ENCODE peak calls at places on chromosomes 2 and 18, in four cellular contexts. O is GM12878, Z is SK-N-SH, Q is HCT116. C is an unnamed sample.

GRCh38 chr18:40485318-40485717 is 1469.7 kb upstream of the PIK3C3 start:
- DNase-seq in Z (no peak), Q (no peak), O (no peak), C (no peak)

GRCh38 chr18:45254683-45255082 is 360.6 kb upstream of the SLC14A2 start:
- DNase-seq in Z (no peak), Q (no peak), O (no peak), C (no peak)

GRCh38 chr2:56167616-56168015 is 16.2 kb upstream of the CCDC85A start:
- DNase-seq in O (no peak), Z (no peak), Q (no peak), C (no peak)

GRCh38 chr2:168290391-168290790 is 43.0 kb upstream of the STK39 start:
- DNase-seq in Z (no peak), Q (no peak), O (no peak), C (no peak)

GRCh38 chr18:46842583-46842982 is 74.7 kb downstream of the PIAS2 start:
- DNase-seq in O (no peak), Z (no peak), Q (no peak), C (no peak)

GRCh38 chr2:196338440-196338839 is 167.1 kb upstream of the STK17B start:
- DNase-seq in Z (no peak), Q (no peak), O (no peak), C (no peak)

GRCh38 chr2:71939588-71940535 is 207.8 kb downstream of the CYP26B1 start:
- DNase-seq in Z (no peak), O (no peak), Q (no peak), C (no peak)

GRCh38 chr2:224127871-224128501 is 88.9 kb upstream of the SERPINE2 start:
- DNase-seq in Q (no peak), Z (no peak), O (no peak), C (no peak)

GRCh38 chr18:50179465-50179864 is 15.5 kb downstream of the MYO5B start:
- DNase-seq in O (no peak), Z (no peak), Q (no peak), C (no peak)

GRCh38 chr2:182594286-182594685 is 121.8 kb upstream of the DNAJC10 start:
- DNase-seq in O (no peak), Z (no peak), Q (no peak), C (no peak)

GRCh38 chr2:136052374-136053362 is 65.3 kb downstream of the CXCR4 start:
- DNase-seq in Z (no peak), O (no peak), Q (no peak), C (no peak)

GRCh38 chr18:21115519-21116411 is 4.2 kb upstream of the ROCK1 start:
- DNase-seq in Q (no peak), O (no peak), Z (no peak), C (no peak)

GRCh38 chr2:128180031-128180430 is 89.0 kb downstream of the UGGT1 start:
- DNase-seq in O (no peak), Q (no peak), Z (no peak), C (no peak)

GRCh38 chr2:106542730-106543359 is 55.7 kb downstream of the CD8B2 start:
- DNase-seq in Q (peak; percentile 55), Z (peak; percentile 88), O (peak; percentile 5), C (peak; percentile 39)

GRCh38 chr2:212030709-212031108 is 507.9 kb downstream of the ERBB4 start:
- DNase-seq in Q (no peak), O (no peak), Z (no peak), C (no peak)

GRCh38 chr18:5466256-5466655 is 77.5 kb downstream of the EPB41L3 start:
- DNase-seq in Z (no peak), O (no peak), Q (no peak), C (no peak)

GRCh38 chr2:30115141-30115980 is 31.4 kb upstream of the YPEL5 start:
- DNase-seq in Q (peak; percentile 76), Z (peak; percentile 86), O (peak; percentile 20), C (peak; percentile 85)

GRCh38 chr2:127562930-127563329 is 27.4 kb downstream of the MYO7B start:
- DNase-seq in Q (no peak), O (no peak), Z (no peak), C (no peak)

GRCh38 chr2:45651415-45652089 is at the start of gene PRKCE:
- DNase-seq in O (no peak), Z (peak; percentile 91), Q (no peak), C (no peak)

GRCh38 chr2:176652300-176653182 is 383.3 kb downstream of the MTX2 start:
- DNase-seq in Q (peak; percentile 39), Z (peak; percentile 42), O (no peak), C (no peak)

GRCh38 chr2:49643149-49643548 is 488.8 kb upstream of the FSHR start:
- DNase-seq in Z (no peak), Q (no peak), O (no peak), C (no peak)

GRCh38 chr18:21851327-21851961 is 110.9 kb downstream of the MIB1 start:
- DNase-seq in Q (no peak), O (no peak), Z (peak; percentile 23), C (no peak)

GRCh38 chr2:140023291-140023690 is 1243.1 kb upstream of the NXPH2 start:
- DNase-seq in Q (no peak), O (no peak), Z (no peak), C (no peak)

GRCh38 chr2:20190862-20191713 is 33.8 kb downstream of the SDC1 start:
- DNase-seq in Q (no peak), O (no peak), Z (no peak), C (no peak)

GRCh38 chr2:184370954-184371353 is 227.4 kb upstream of the ZNF804A start:
- DNase-seq in O (no peak), Q (no peak), Z (no peak), C (no peak)

GRCh38 chr2:176171331-176172006 is 14.4 kb downstream of the HOXD3 start:
- DNase-seq in O (no peak), Z (no peak), Q (no peak), C (no peak)

GRCh38 chr2:99852376-99852934 is 289.9 kb downstream of the AFF3 start:
- DNase-seq in O (no peak), Q (no peak), Z (no peak), C (no peak)

GRCh38 chr2:47195149-47195548 is 40.0 kb upstream of the STPG4 start:
- DNase-seq in Q (no peak), Z (no peak), O (no peak), C (no peak)
- TF ChIP-seq CTCF in Q (peak; percentile 13), Z (peak; percentile 27), O (no peak), C (no peak)

DNA sequence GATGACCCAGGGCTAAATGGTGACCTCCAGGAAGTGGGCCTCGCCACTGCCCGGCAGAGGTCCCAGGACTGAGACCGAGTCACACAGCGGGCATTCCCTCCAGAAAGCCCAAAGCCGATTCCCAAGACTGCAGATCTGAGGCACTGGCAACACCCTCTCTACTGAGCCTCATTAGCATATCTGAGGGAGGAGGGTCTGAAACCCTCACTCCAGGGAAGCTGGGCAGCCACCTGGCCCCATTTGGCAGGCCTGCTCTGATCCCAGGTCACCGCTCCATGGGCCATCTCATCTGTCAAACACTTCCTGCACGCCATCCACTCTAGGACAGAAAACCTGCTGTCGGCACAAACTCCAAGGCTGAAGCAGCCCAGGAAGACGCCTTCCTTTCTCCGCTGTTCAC is 29.1 kb downstream of the FAM178B start:
- DNase-seq in Q (no peak), O (no peak), Z (no peak), C (no peak)
- TF ChIP-seq SIN3A in Q (no peak), O (no peak), Z (no peak), C (no peak)

GRCh38 chr2:16625759-16626158 is 39.9 kb downstream of the CYRIA start:
- DNase-seq in Z (no peak), Q (no peak), O (peak; percentile 24), C (no peak)

GRCh38 chr2:16624419-16624745 is 41.3 kb downstream of the CYRIA start:
- DNase-seq in O (no peak), Q (no peak), Z (no peak), C (no peak)

GRCh38 chr2:16623564-16624418 is 41.8 kb downstream of the CYRIA start:
- DNase-seq in O (no peak), Z (no peak), Q (no peak), C (no peak)

GRCh38 chr2:16626497-16626896 is 39.1 kb downstream of the CYRIA start:
- DNase-seq in Q (no peak), O (no peak), Z (no peak), C (no peak)

GRCh38 chr2:16625201-16625729 is 40.4 kb downstream of the CYRIA start:
- DNase-seq in Q (no peak), Z (no peak), O (no peak), C (no peak)
- TF ChIP-seq POLR2AphosphoS5 in Q (no peak), Z (no peak), O (no peak), C (no peak)

GRCh38 chr2:145548479-145548878 is 1028.6 kb upstream of the ZEB2 start:
- DNase-seq in Q (no peak), Z (no peak), O (no peak), C (no peak)

GRCh38 chr2:145543856-145544255 is 1023.9 kb upstream of the ZEB2 start:
- DNase-seq in Z (no peak), O (no peak), Q (no peak), C (no peak)

GRCh38 chr2:145543155-145543554 is 1023.2 kb upstream of the ZEB2 start:
- DNase-seq in O (no peak), Q (no peak), Z (no peak), C (no peak)

GRCh38 chr2:145547620-145548019 is 1027.7 kb upstream of the ZEB2 start:
- DNase-seq in Q (no peak), Z (no peak), O (no peak), C (no peak)

GRCh38 chr2:145546091-145546490 is 1026.2 kb upstream of the ZEB2 start:
- DNase-seq in Z (no peak), Q (peak; percentile 16), O (no peak), C (no peak)
- TF ChIP-seq CTCF in Z (peak; percentile 41), Q (peak; percentile 19), O (no peak), C (no peak)

GRCh38 chr2:75142081-75142480 is 57.2 kb downstream of the TACR1 start:
- DNase-seq in Q (no peak), O (no peak), Z (no peak), C (no peak)
- TF ChIP-seq SIN3A in Q (no peak), O (no peak), Z (no peak), C (no peak)

DNA sequence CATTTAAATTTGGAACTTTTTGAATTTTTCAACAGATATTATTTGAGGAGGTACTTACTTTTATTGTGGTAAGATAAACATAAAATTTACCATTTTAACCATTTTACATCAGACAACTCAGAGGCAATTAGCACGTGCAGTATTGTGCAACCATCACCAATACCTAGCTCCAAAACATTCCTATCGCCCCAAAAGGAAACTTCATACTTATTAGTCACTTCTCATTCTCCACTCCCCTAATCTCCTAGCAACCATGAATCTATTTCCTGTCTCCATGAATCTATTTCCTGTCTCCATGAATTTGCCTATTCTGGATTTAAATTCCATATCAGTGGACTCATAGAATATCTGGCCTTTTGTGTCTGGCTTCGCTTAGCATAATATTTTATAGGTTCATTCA is 69.9 kb upstream of the FAM136A start:
- DNase-seq in Q (no peak), Z (no peak), O (no peak), C (no peak)
- TF ChIP-seq POLR2AphosphoS5 in Q (no peak), Z (no peak), O (no peak), C (no peak)

GRCh38 chr2:98606431-98606830 is 1.9 kb downstream of the COA5 start:
- DNase-seq in O (no peak), Q (no peak), Z (no peak), C (no peak)

GRCh38 chr2:98605076-98605475 is 3.2 kb downstream of the COA5 start:
- DNase-seq in Z (no peak), O (no peak), Q (no peak), C (no peak)

GRCh38 chr2:98598781-98599428 is 9.4 kb downstream of the COA5 start:
- DNase-seq in O (no peak), Q (no peak), Z (no peak), C (no peak)

GRCh38 chr2:98604547-98604946 is 3.8 kb downstream of the COA5 start:
- DNase-seq in Q (no peak), O (no peak), Z (peak; percentile 50), C (no peak)

GRCh38 chr2:98601532-98602132 is 6.7 kb downstream of the COA5 start:
- DNase-seq in Z (peak; percentile 65), Q (peak; percentile 23), O (no peak), C (no peak)
- TF ChIP-seq CTCF in Z (peak; percentile 67), Q (peak; percentile 42), O (peak; percentile 78), C (peak; percentile 81)

C was measured in Panc1.